ENCODE peak calls at places on chromosome 18, in nine cellular contexts. One of them, this sample, is unnamed.

GRCh38 chr18:56284319-56284718 is 354.1 kb downstream of the TXNL1 start:
- DNase-seq in lower lobe of right lung: no peak
- DNase-seq in brain microvascular endothelial cell: no peak
- DNase-seq in cardiac muscle cell: no peak
- DNase-seq in heart left ventricle: no peak
- DNase-seq in CD8-positive, alpha-beta memory T cell: no peak
- DNase-seq in gastrocnemius medialis: no peak
- DNase-seq in mucosa of descending colon: no peak
- DNase-seq in NT2/D1: no peak
- DNase-seq in this sample: peak

GRCh38 chr18:34867520-34867919 is 157.4 kb downstream of the DTNA start:
- DNase-seq in heart left ventricle: no peak
- DNase-seq in lower lobe of right lung: no peak
- DNase-seq in NT2/D1: peak
- DNase-seq in mucosa of descending colon: peak
- DNase-seq in cardiac muscle cell: peak
- DNase-seq in CD8-positive, alpha-beta memory T cell: no peak
- DNase-seq in gastrocnemius medialis: peak
- DNase-seq in brain microvascular endothelial cell: peak
- DNase-seq in this sample: peak

GRCh38 chr18:38972571-38972970 is 1407.0 kb upstream of the CELF4 start:
- DNase-seq in cardiac muscle cell: no peak
- DNase-seq in gastrocnemius medialis: no peak
- DNase-seq in CD8-positive, alpha-beta memory T cell: no peak
- DNase-seq in lower lobe of right lung: no peak
- DNase-seq in brain microvascular endothelial cell: peak
- DNase-seq in NT2/D1: no peak
- DNase-seq in mucosa of descending colon: no peak
- DNase-seq in heart left ventricle: no peak
- DNase-seq in this sample: no peak

GRCh38 chr18:72833471-72833870 is 34.3 kb downstream of the NETO1 start:
- DNase-seq in NT2/D1: no peak
- DNase-seq in mucosa of descending colon: no peak
- DNase-seq in lower lobe of right lung: no peak
- DNase-seq in cardiac muscle cell: no peak
- DNase-seq in heart left ventricle: no peak
- DNase-seq in gastrocnemius medialis: no peak
- DNase-seq in CD8-positive, alpha-beta memory T cell: no peak
- DNase-seq in brain microvascular endothelial cell: peak
- DNase-seq in this sample: peak

GRCh38 chr18:23539911-23540475 is 36.7 kb downstream of the RMC1 start:
- DNase-seq in lower lobe of right lung: no peak
- DNase-seq in heart left ventricle: no peak
- DNase-seq in gastrocnemius medialis: no peak
- DNase-seq in cardiac muscle cell: no peak
- DNase-seq in brain microvascular endothelial cell: no peak
- DNase-seq in mucosa of descending colon: no peak
- DNase-seq in NT2/D1: no peak
- DNase-seq in CD8-positive, alpha-beta memory T cell: no peak
- DNase-seq in this sample: no peak

GRCh38 chr18:79402977-79403722 is 7.4 kb downstream of the NFATC1 start:
- DNase-seq in cardiac muscle cell: peak
- DNase-seq in lower lobe of right lung: peak
- DNase-seq in gastrocnemius medialis: peak
- DNase-seq in CD8-positive, alpha-beta memory T cell: no peak
- DNase-seq in heart left ventricle: peak
- DNase-seq in mucosa of descending colon: peak
- DNase-seq in brain microvascular endothelial cell: no peak
- DNase-seq in NT2/D1: no peak
- DNase-seq in this sample: peak

GRCh38 chr18:38033282-38033681 is 467.7 kb upstream of the CELF4 start:
- DNase-seq in mucosa of descending colon: no peak
- DNase-seq in heart left ventricle: no peak
- DNase-seq in NT2/D1: no peak
- DNase-seq in brain microvascular endothelial cell: peak
- DNase-seq in cardiac muscle cell: no peak
- DNase-seq in lower lobe of right lung: no peak
- DNase-seq in CD8-positive, alpha-beta memory T cell: no peak
- DNase-seq in gastrocnemius medialis: no peak
- DNase-seq in this sample: no peak

GRCh38 chr18:9631814-9632496 is 17.6 kb upstream of the PPP4R1 start:
- DNase-seq in CD8-positive, alpha-beta memory T cell: no peak
- DNase-seq in brain microvascular endothelial cell: peak
- DNase-seq in lower lobe of right lung: no peak
- DNase-seq in cardiac muscle cell: peak
- DNase-seq in heart left ventricle: no peak
- DNase-seq in NT2/D1: no peak
- DNase-seq in gastrocnemius medialis: no peak
- DNase-seq in mucosa of descending colon: no peak
- DNase-seq in this sample: peak

GRCh38 chr18:48023334-48024008 is 93.0 kb upstream of the SMAD2 start:
- DNase-seq in heart left ventricle: no peak
- DNase-seq in lower lobe of right lung: peak
- DNase-seq in cardiac muscle cell: peak
- DNase-seq in brain microvascular endothelial cell: peak
- DNase-seq in gastrocnemius medialis: no peak
- DNase-seq in CD8-positive, alpha-beta memory T cell: no peak
- DNase-seq in NT2/D1: peak
- DNase-seq in mucosa of descending colon: peak
- DNase-seq in this sample: peak

GRCh38 chr18:57581301-57581934 is 5.1 kb downstream of the FECH start:
- DNase-seq in NT2/D1: no peak
- DNase-seq in brain microvascular endothelial cell: no peak
- DNase-seq in gastrocnemius medialis: no peak
- DNase-seq in cardiac muscle cell: no peak
- DNase-seq in lower lobe of right lung: no peak
- DNase-seq in mucosa of descending colon: no peak
- DNase-seq in CD8-positive, alpha-beta memory T cell: peak
- DNase-seq in heart left ventricle: no peak
- DNase-seq in this sample: no peak

GRCh38 chr18:61893304-61893970 is 630 bp upstream of the RNF152 start:
- DNase-seq in brain microvascular endothelial cell: peak
- DNase-seq in CD8-positive, alpha-beta memory T cell: no peak
- DNase-seq in lower lobe of right lung: peak
- DNase-seq in mucosa of descending colon: peak
- DNase-seq in NT2/D1: no peak
- DNase-seq in cardiac muscle cell: peak
- DNase-seq in heart left ventricle: peak
- DNase-seq in gastrocnemius medialis: no peak
- DNase-seq in this sample: peak

GRCh38 chr18:74234326-74235171 is 57.2 kb downstream of the CYB5A start:
- DNase-seq in cardiac muscle cell: peak
- DNase-seq in gastrocnemius medialis: no peak
- DNase-seq in mucosa of descending colon: no peak
- DNase-seq in lower lobe of right lung: no peak
- DNase-seq in brain microvascular endothelial cell: peak
- DNase-seq in NT2/D1: no peak
- DNase-seq in heart left ventricle: no peak
- DNase-seq in CD8-positive, alpha-beta memory T cell: no peak
- DNase-seq in this sample: peak

DNA sequence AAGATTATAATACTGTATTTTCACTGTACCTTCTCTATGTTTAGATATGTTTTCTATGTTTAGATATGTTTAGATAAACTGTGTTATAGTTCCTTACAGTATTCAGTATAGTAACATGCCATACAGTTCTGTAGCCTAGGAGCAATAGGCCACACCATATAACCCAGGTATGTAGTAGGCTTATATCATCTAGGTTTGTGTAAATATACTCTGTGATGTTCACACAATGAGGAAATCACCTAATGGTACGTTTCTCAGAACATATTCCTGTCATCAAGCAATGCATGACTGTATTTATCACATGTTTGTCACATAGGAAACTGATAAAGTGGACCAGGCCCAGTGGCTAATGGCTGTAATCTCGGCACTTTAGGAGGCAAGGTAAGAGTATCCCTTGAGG is 43.9 kb downstream of the RNF138 start:
- DNase-seq in cardiac muscle cell: no peak
- DNase-seq in CD8-positive, alpha-beta memory T cell: no peak
- DNase-seq in brain microvascular endothelial cell: no peak
- DNase-seq in lower lobe of right lung: no peak
- DNase-seq in NT2/D1: no peak
- DNase-seq in gastrocnemius medialis: no peak
- DNase-seq in mucosa of descending colon: no peak
- DNase-seq in heart left ventricle: no peak
- DNase-seq in this sample: no peak
- H3K4me3 ChIP-seq in cardiac muscle cell: no peak
- H3K4me3 ChIP-seq in CD8-positive, alpha-beta memory T cell: no peak
- H3K4me3 ChIP-seq in brain microvascular endothelial cell: no peak
- H3K4me3 ChIP-seq in lower lobe of right lung: no peak
- H3K4me3 ChIP-seq in NT2/D1: no peak
- H3K4me3 ChIP-seq in gastrocnemius medialis: no peak
- H3K4me3 ChIP-seq in mucosa of descending colon: no peak
- H3K4me3 ChIP-seq in heart left ventricle: no peak
- H3K4me3 ChIP-seq in this sample: no peak

DNA sequence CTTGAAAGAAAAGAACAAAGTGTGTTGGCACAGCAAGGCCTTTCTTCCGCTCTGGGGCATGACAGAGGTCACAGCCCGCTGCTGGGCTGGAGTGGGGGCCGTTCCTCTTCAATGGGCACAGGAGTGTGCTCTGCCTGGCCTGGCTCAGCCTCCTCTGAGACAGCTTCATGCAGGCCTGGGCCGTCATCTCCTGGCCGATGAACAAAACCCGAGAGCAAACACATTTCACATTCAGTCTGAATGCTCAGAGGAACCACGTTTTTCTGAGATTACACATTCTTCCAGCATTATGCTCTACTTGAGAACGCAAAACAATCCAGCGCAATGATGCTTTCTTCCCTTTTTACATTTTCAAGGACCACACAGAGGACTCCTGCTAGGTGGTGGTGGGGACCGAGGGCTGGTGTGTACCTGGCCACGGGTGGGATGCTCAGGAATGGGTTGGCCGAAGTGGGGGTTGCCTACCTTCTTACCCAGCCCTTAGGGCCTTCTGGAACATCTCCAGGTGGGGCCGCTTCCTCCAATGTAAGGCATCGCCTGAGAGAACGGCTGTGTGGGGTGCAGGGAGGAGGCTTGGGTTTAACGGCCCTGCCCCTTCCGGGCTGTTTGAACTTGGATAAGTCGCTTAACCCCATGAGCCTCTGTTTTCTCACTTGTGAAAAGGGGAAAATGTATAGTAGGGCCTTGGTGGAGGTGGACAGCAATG is 34.8 kb downstream of the EMILIN2 start:
- DNase-seq in mucosa of descending colon: no peak
- DNase-seq in cardiac muscle cell: peak
- DNase-seq in heart left ventricle: peak
- DNase-seq in brain microvascular endothelial cell: peak
- DNase-seq in NT2/D1: no peak
- DNase-seq in lower lobe of right lung: no peak
- DNase-seq in gastrocnemius medialis: peak
- DNase-seq in CD8-positive, alpha-beta memory T cell: no peak
- DNase-seq in this sample: peak
- H3K4me3 ChIP-seq in mucosa of descending colon: no peak
- H3K4me3 ChIP-seq in cardiac muscle cell: no peak
- H3K4me3 ChIP-seq in heart left ventricle: no peak
- H3K4me3 ChIP-seq in brain microvascular endothelial cell: no peak
- H3K4me3 ChIP-seq in NT2/D1: no peak
- H3K4me3 ChIP-seq in lower lobe of right lung: no peak
- H3K4me3 ChIP-seq in gastrocnemius medialis: no peak
- H3K4me3 ChIP-seq in CD8-positive, alpha-beta memory T cell: no peak
- H3K4me3 ChIP-seq in this sample: no peak

GRCh38 chr18:30566877-30567276 is 475.7 kb downstream of the DSC3 start:
- DNase-seq in cardiac muscle cell: no peak
- DNase-seq in gastrocnemius medialis: no peak
- DNase-seq in CD8-positive, alpha-beta memory T cell: no peak
- DNase-seq in NT2/D1: no peak
- DNase-seq in mucosa of descending colon: no peak
- DNase-seq in heart left ventricle: no peak
- DNase-seq in lower lobe of right lung: no peak
- DNase-seq in brain microvascular endothelial cell: no peak
- DNase-seq in this sample: no peak

DNA sequence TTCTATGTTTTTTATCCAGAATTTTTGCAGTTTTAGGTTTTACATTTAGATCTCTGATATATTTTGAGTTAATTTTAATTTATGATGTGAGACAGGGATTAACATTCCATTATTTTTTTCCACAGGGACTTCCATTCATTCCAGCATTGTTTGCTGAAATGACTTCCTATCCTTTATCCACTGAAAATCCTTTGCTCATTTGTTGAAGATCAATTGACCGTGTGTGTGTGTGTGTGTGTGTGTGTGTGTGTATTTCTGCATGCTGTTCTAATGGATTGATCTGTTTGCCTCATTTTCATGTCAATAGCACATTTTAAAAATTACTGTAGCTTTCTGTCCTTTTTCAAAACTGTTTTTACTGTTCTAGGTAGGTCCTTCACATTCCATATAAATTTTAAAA is 480.3 kb downstream of the DSC3 start:
- DNase-seq in cardiac muscle cell: no peak
- DNase-seq in NT2/D1: no peak
- DNase-seq in brain microvascular endothelial cell: no peak
- DNase-seq in mucosa of descending colon: no peak
- DNase-seq in gastrocnemius medialis: no peak
- DNase-seq in heart left ventricle: no peak
- DNase-seq in CD8-positive, alpha-beta memory T cell: no peak
- DNase-seq in lower lobe of right lung: no peak
- DNase-seq in this sample: no peak
- H3K4me3 ChIP-seq in cardiac muscle cell: no peak
- H3K4me3 ChIP-seq in NT2/D1: no peak
- H3K4me3 ChIP-seq in brain microvascular endothelial cell: no peak
- H3K4me3 ChIP-seq in mucosa of descending colon: no peak
- H3K4me3 ChIP-seq in gastrocnemius medialis: no peak
- H3K4me3 ChIP-seq in heart left ventricle: no peak
- H3K4me3 ChIP-seq in CD8-positive, alpha-beta memory T cell: no peak
- H3K4me3 ChIP-seq in lower lobe of right lung: no peak
- H3K4me3 ChIP-seq in this sample: no peak

GRCh38 chr18:12253027-12253426 is 1.1 kb upstream of the CIDEA start:
- DNase-seq in gastrocnemius medialis: no peak
- DNase-seq in brain microvascular endothelial cell: no peak
- DNase-seq in lower lobe of right lung: no peak
- DNase-seq in mucosa of descending colon: no peak
- DNase-seq in CD8-positive, alpha-beta memory T cell: no peak
- DNase-seq in cardiac muscle cell: no peak
- DNase-seq in heart left ventricle: no peak
- DNase-seq in NT2/D1: no peak
- DNase-seq in this sample: no peak

GRCh38 chr18:12254137-12254819 is at the start of gene CIDEA:
- DNase-seq in mucosa of descending colon: no peak
- DNase-seq in lower lobe of right lung: no peak
- DNase-seq in CD8-positive, alpha-beta memory T cell: no peak
- DNase-seq in cardiac muscle cell: peak
- DNase-seq in heart left ventricle: peak
- DNase-seq in brain microvascular endothelial cell: no peak
- DNase-seq in gastrocnemius medialis: no peak
- DNase-seq in NT2/D1: no peak
- DNase-seq in this sample: peak

GRCh38 chr18:12252061-12252460 is 2.1 kb upstream of the CIDEA start:
- DNase-seq in mucosa of descending colon: no peak
- DNase-seq in heart left ventricle: no peak
- DNase-seq in lower lobe of right lung: no peak
- DNase-seq in brain microvascular endothelial cell: no peak
- DNase-seq in cardiac muscle cell: no peak
- DNase-seq in gastrocnemius medialis: no peak
- DNase-seq in CD8-positive, alpha-beta memory T cell: no peak
- DNase-seq in NT2/D1: no peak
- DNase-seq in this sample: no peak

GRCh38 chr18:12254820-12255511 is 805 bp downstream of the CIDEA start:
- DNase-seq in cardiac muscle cell: no peak
- DNase-seq in lower lobe of right lung: no peak
- DNase-seq in NT2/D1: no peak
- DNase-seq in CD8-positive, alpha-beta memory T cell: no peak
- DNase-seq in brain microvascular endothelial cell: no peak
- DNase-seq in gastrocnemius medialis: no peak
- DNase-seq in mucosa of descending colon: no peak
- DNase-seq in heart left ventricle: no peak
- DNase-seq in this sample: no peak

GRCh38 chr18:12253517-12254136 is 534 bp upstream of the CIDEA start:
- DNase-seq in gastrocnemius medialis: no peak
- DNase-seq in mucosa of descending colon: no peak
- DNase-seq in CD8-positive, alpha-beta memory T cell: no peak
- DNase-seq in cardiac muscle cell: no peak
- DNase-seq in brain microvascular endothelial cell: no peak
- DNase-seq in lower lobe of right lung: no peak
- DNase-seq in heart left ventricle: peak
- DNase-seq in NT2/D1: no peak
- DNase-seq in this sample: no peak
- H3K4me3 ChIP-seq in gastrocnemius medialis: peak
- H3K4me3 ChIP-seq in mucosa of descending colon: no peak
- H3K4me3 ChIP-seq in CD8-positive, alpha-beta memory T cell: no peak
- H3K4me3 ChIP-seq in cardiac muscle cell: peak
- H3K4me3 ChIP-seq in brain microvascular endothelial cell: peak
- H3K4me3 ChIP-seq in lower lobe of right lung: peak
- H3K4me3 ChIP-seq in heart left ventricle: peak
- H3K4me3 ChIP-seq in NT2/D1: peak
- H3K4me3 ChIP-seq in this sample: no peak

This sample was measured in cardiac fibroblast.